ENCODE peak calls at places on chromosomes 1 and 21, in five cellular contexts. B is iPS-NIHi11, E is HAP-1, I is cardiac muscle cell, W is Calu3. K is an unnamed sample.

GRCh38 chr1:77282866-77283539 is 1.2 kb downstream of the AK5 start:
- DNase-seq in B (peak; percentile 59), E (peak; percentile 7), I (peak; percentile 23), W (peak; percentile 12), K (peak; percentile 9)

GRCh38 chr1:15090373-15090772 is 63.2 kb upstream of the TMEM51 start:
- DNase-seq in B (peak; percentile 93), E (peak; percentile 29), I (no peak), W (peak; percentile 91), K (peak; percentile 92)

GRCh38 chr1:232968396-232968795 is 18.0 kb downstream of the NTPCR start:
- DNase-seq in B (no peak), E (no peak), I (no peak), W (no peak), K (no peak)

GRCh38 chr1:173669491-173669941 is at the start of gene ANKRD45:
- DNase-seq in B (peak; percentile 79), E (no peak), I (peak; percentile 76), W (peak; percentile 32), K (peak; percentile 29)

GRCh38 chr1:199463521-199464127 is 563.9 kb upstream of the NR5A2 start:
- DNase-seq in B (peak; percentile 58), E (peak; percentile 69), I (peak; percentile 83), W (peak; percentile 77), K (peak; percentile 61)

GRCh38 chr1:152459596-152460528 is 45.8 kb upstream of the CRNN start:
- DNase-seq in B (peak; percentile 34), E (peak; percentile 80), I (peak; percentile 85), W (peak; percentile 85), K (peak; percentile 77)

GRCh38 chr1:208025036-208025435 is 114.1 kb upstream of the CD34 start:
- DNase-seq in B (no peak), E (no peak), I (peak; percentile 52), W (no peak), K (no peak)

GRCh38 chr1:119276558-119276957 is 92.0 kb upstream of the HAO2 start:
- DNase-seq in B (peak; percentile 17), E (no peak), I (no peak), W (peak; percentile 8), K (no peak)

GRCh38 chr1:79197421-79197820 is 190.9 kb upstream of the ADGRL4 start:
- DNase-seq in B (peak; percentile 5), E (no peak), I (peak; percentile 65), W (no peak), K (no peak)

GRCh38 chr21:43787180-43787533 is 2.2 kb upstream of the RRP1 start:
- DNase-seq in B (no peak), E (no peak), I (no peak), W (no peak), K (no peak)

GRCh38 chr1:180912211-180912800 is 391 bp upstream of the KIAA1614 start:
- DNase-seq in B (peak; percentile 66), E (peak; percentile 53), I (peak; percentile 58), W (peak; percentile 13), K (no peak)

GRCh38 chr1:88867743-88868521 is 23.4 kb downstream of the GTF2B start:
- DNase-seq in B (no peak), E (no peak), I (peak; percentile 62), W (no peak), K (no peak)

GRCh38 chr1:7616953-7617352 is 154.1 kb upstream of the VAMP3 start:
- DNase-seq in B (no peak), E (no peak), I (no peak), W (no peak), K (no peak)

GRCh38 chr1:66693856-66694255 is 58.4 kb upstream of the DYNLT5 start:
- DNase-seq in B (no peak), E (no peak), I (no peak), W (no peak), K (no peak)

GRCh38 chr1:9776685-9777084 is 47.1 kb downstream of the CLSTN1 start:
- DNase-seq in B (no peak), E (no peak), I (no peak), W (no peak), K (no peak)

K was measured in body of pancreas.